ENCODE peak calls at places on chromosomes 3 and 15, in four cellular contexts. C, O, K and B are unnamed samples.
A peak's percentile ranks its signal among the peaks of the same experiment; 100 is the strongest.

GRCh38 chr15:74265046-74265639 is 29.0 kb downstream of the CCDC33 start:
- DNase-seq in C (no peak), O (peak; percentile 53), K (peak; percentile 72), B (no peak)

GRCh38 chr15:40768492-40769309 is 1.1 kb upstream of the C15orf62 start:
- DNase-seq in C (no peak), O (no peak), K (no peak), B (no peak)

GRCh38 chr3:13125092-13126015 is 52.1 kb upstream of the IQSEC1 start:
- DNase-seq in C (no peak), O (no peak), K (no peak), B (no peak)

GRCh38 chr3:88031543-88032148 is 27.2 kb downstream of the CGGBP1 start:
- DNase-seq in C (no peak), O (no peak), K (no peak), B (no peak)

GRCh38 chr15:69623521-69624513 is 171.2 kb downstream of the RPLP1 start:
- DNase-seq in C (no peak), O (no peak), K (no peak), B (no peak)

GRCh38 chr3:4680881-4681300 is 187.7 kb downstream of the ITPR1 start:
- DNase-seq in C (no peak), O (no peak), K (no peak), B (no peak)

GRCh38 chr3:46483799-46484198 is 14.0 kb upstream of the RTP3 start:
- DNase-seq in C (no peak), O (no peak), K (no peak), B (no peak)

GRCh38 chr15:77537006-77537405 is 95.7 kb downstream of the LINGO1 start:
- DNase-seq in C (no peak), O (no peak), K (no peak), B (no peak)

GRCh38 chr15:96332854-96333193 is 2.3 kb downstream of the NR2F2 start:
- DNase-seq in C (no peak), O (no peak), K (no peak), B (no peak)

GRCh38 chr3:143192193-143192592 is 72.6 kb downstream of the CHST2 start:
- DNase-seq in C (no peak), O (no peak), K (no peak), B (no peak)

GRCh38 chr3:170307998-170308398 is 49.5 kb upstream of the SKIL start:
- DNase-seq in C (no peak), O (no peak), K (no peak), B (no peak)

DNA sequence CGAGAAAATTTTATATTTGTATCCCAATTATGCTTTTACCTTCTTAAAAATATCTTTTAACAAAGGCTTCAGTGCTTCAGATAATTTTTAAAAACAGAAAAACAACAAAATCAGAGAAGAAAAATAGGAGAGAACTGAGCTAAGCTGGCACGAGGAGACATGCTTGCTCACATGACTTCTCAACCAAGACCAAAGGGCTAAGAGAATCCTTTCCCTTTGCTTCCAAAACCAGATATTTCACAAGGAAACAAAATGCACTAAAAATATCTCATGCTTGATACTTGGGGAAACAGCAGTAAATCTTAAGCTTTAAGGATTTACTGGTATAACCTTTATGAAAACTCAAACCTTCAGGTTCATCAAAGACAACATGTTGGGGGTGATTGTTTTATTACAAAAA is 58.4 kb downstream of the CAPN7 start:
- DNase-seq in C (no peak), O (no peak), K (no peak), B (no peak)
- H3K27ac ChIP-seq in C (no peak overlapping the region), O (no peak overlapping the region), K (no peak overlapping the region), B (no peak overlapping the region)

GRCh38 chr3:52106951-52107611 is 47.1 kb downstream of the POC1A start:
- DNase-seq in C (no peak), O (peak; percentile 24), K (no peak), B (no peak)
- H3K27ac ChIP-seq in C (peak overlapping the region; percentile 85), O (no peak overlapping the region), K (no peak overlapping the region), B (no peak overlapping the region)

GRCh38 chr15:25685216-25685569 is 177.9 kb downstream of the ATP10A start:
- DNase-seq in C (no peak), O (no peak), K (no peak), B (no peak)
- H3K27ac ChIP-seq in C (peak overlapping the region; percentile 61), O (no peak overlapping the region), K (no peak overlapping the region), B (no peak overlapping the region)

DNA sequence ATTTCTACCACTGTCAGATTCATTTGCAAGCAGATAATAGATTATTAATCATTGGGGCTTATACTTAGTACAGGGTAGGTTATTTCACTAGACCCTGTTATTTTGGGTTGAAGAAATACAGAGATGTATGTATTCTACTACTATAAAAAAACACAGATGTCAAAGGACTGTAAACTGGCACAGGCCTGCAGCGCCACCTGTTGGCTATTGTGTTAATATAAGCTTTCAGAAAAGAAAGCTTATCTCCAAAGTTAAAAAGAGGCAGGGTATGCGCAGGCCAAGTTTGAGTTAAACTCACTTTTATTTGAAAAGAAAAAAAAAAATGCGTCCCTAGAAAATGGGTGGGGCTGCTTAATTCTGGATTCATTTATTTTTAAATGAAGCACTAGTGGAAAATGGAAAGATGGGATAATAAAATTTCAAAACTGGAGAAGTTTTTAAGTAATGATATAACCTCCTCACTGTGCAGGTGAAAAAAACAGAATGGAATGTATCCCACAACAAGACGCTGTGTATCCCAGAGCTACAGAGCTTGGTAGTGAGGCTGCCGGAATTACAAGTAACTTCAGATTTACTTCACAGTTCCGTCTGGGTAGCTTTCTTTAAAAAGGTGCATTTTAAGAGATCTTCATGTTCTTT is 407.2 kb upstream of the TGFBR2 start:
- DNase-seq in C (peak; percentile 76), O (peak; percentile 81), K (peak; percentile 45), B (peak; percentile 35)
- H3K27ac ChIP-seq in C (peak overlapping the region; percentile 39), O (no peak overlapping the region), K (no peak overlapping the region), B (no peak overlapping the region)

DNA sequence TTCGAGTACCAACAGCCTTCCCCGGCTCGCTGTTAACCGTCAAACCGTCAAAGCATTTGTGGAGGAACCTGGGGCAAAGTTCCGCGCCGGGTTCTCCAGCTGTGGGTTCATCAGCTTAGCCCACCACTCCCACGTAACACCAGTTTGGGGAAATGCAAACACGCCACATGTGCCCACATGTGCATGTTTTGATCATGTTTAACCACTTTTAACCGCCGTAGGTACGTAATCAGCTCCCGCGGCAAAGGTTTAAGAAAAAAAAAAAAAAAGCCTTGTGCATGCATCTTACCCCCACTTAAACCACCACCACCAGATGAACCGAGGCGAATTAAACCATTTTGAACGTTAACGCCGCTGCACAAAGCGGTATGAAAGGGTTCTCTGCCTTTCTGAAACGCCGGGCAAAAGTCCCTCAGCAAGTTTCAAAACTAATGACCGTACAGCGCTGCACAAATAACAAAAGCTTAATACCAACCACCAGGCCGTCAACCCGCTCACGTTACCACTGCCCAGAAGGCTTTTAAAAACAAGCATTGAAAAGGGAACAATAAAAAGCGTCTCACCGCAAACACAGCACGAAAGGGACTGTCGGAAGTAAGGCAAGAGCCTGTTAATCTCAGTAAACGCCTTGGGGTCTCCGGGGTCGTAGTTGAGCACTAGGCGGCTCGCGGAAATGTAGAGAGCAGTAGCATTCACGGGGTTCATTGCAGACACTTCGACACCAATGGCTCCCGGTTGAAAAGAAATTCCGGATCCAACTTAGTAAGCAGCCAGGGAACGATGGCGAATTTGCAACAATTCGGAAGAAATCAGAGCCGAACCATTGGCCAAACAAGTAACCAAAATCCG is 1.5 kb downstream of the MSL2 start:
- DNase-seq in C (peak; percentile 36), O (no peak), K (no peak), B (peak; percentile 72)
- H3K27ac ChIP-seq in C (peak overlapping the region; percentile 100), O (peak overlapping the region; percentile 100), K (peak overlapping the region; percentile 99), B (peak overlapping the region; percentile 99)

GRCh38 chr3:66401578-66402382 is 99.0 kb downstream of the LRIG1 start:
- DNase-seq in C (no peak), O (no peak), K (no peak), B (no peak)
- H3K27ac ChIP-seq in C (peak overlapping the region; percentile 31), O (peak overlapping the region; percentile 56), K (no peak overlapping the region), B (no peak overlapping the region)